ENCODE peak calls at places on chromosomes 11 and 22, in four cellular contexts. L is psoas muscle, G is left ventricle myocardium inferior, Z is mucosa of descending colon. X is an unnamed sample.
A peak's percentile ranks its signal among the peaks of the same experiment; 100 is the strongest.

GRCh38 chr11:33329705-33330329 is 72.6 kb downstream of the HIPK3 start:
- DNase-seq in L (no peak), G (no peak), Z (peak; percentile 62), X (peak; percentile 82)

GRCh38 chr11:42494459-42494858 is 817.3 kb upstream of the API5 start:
- DNase-seq in L (no peak), G (no peak), Z (no peak), X (no peak)

GRCh38 chr22:28029201-28029948 is 110.3 kb upstream of the PITPNB start:
- DNase-seq in L (peak; percentile 63), G (peak; percentile 45), Z (peak; percentile 36), X (peak; percentile 56)

GRCh38 chr11:121634889-121635288 is 182.1 kb upstream of the SORL1-AS1 start:
- DNase-seq in L (no peak), G (no peak), Z (no peak), X (peak; percentile 85)

GRCh38 chr11:36452231-36452630 is 57.8 kb downstream of the TRAF6 start:
- DNase-seq in L (no peak), G (no peak), Z (no peak), X (peak; percentile 74)

GRCh38 chr22:23180893-23181762 is 819 bp downstream of the BCR start:
- DNase-seq in L (no peak), G (peak; percentile 22), Z (no peak), X (peak; percentile 30)

GRCh38 chr11:25769287-25769686 is 562.6 kb upstream of the ANO3 start:
- DNase-seq in L (no peak), G (no peak), Z (no peak), X (no peak)

GRCh38 chr11:92826136-92826535 is 143.3 kb upstream of the MTNR1B start:
- DNase-seq in L (no peak), G (no peak), Z (no peak), X (peak; percentile 5)

GRCh38 chr11:2911088-2912037 is 17.9 kb downstream of the PHLDA2 start:
- DNase-seq in L (no peak), G (no peak), Z (peak; percentile 47), X (no peak)

GRCh38 chr11:108669711-108670110 is 4.8 kb downstream of the DDX10 start:
- DNase-seq in L (no peak), G (no peak), Z (no peak), X (no peak)

GRCh38 chr11:92707173-92707619 is 262.3 kb upstream of the MTNR1B start:
- DNase-seq in L (peak; percentile 64), G (no peak), Z (no peak), X (peak; percentile 6)

GRCh38 chr11:10255388-10256125 is 38.5 kb downstream of the SBF2 start:
- DNase-seq in L (no peak), G (no peak), Z (no peak), X (no peak)

GRCh38 chr11:131999084-131999483 is 628.7 kb downstream of the NTM start:
- DNase-seq in L (no peak), G (no peak), Z (no peak), X (no peak)

GRCh38 chr22:22593964-22594656 is 35.0 kb upstream of the PRAME start:
- DNase-seq in L (no peak), G (no peak), Z (peak; percentile 60), X (peak; percentile 68)

GRCh38 chr11:12717851-12718291 is 43.6 kb downstream of the TEAD1 start:
- DNase-seq in L (no peak), G (no peak), Z (no peak), X (no peak)

GRCh38 chr11:90171359-90171758 is 36.9 kb downstream of the NAALAD2 start:
- DNase-seq in L (no peak), G (no peak), Z (no peak), X (no peak)

GRCh38 chr11:87368876-87369480 is 331.2 kb downstream of the TMEM135 start:
- DNase-seq in L (no peak), G (no peak), Z (no peak), X (peak; percentile 28)

GRCh38 chr11:63762662-63763505 is 5.7 kb downstream of the ZFTA start:
- DNase-seq in L (peak; percentile 72), G (peak; percentile 47), Z (peak; percentile 41), X (peak; percentile 71)

GRCh38 chr11:18650859-18651557 is 16.9 kb upstream of the SPTY2D1 start:
- DNase-seq in L (no peak), G (no peak), Z (peak; percentile 75), X (no peak)

GRCh38 chr11:1656061-1656441 is 26.5 kb downstream of the KRTAP5-5 start:
- DNase-seq in L (no peak), G (no peak), Z (no peak), X (no peak)

GRCh38 chr11:75280227-75280671 is 39.7 kb downstream of the TPBGL start:
- DNase-seq in L (peak; percentile 79), G (peak; percentile 75), Z (peak; percentile 88), X (peak; percentile 78)

GRCh38 chr11:115961168-115962003 is 457.2 kb upstream of the CADM1 start:
- DNase-seq in L (no peak), G (no peak), Z (no peak), X (no peak)

GRCh38 chr11:59135648-59136461 is 6.8 kb upstream of the FAM111A start:
- DNase-seq in L (peak; percentile 87), G (peak; percentile 81), Z (peak; percentile 92), X (peak; percentile 80)

GRCh38 chr11:118886681-118887111 is 3.0 kb downstream of the CXCR5 start:
- DNase-seq in L (peak; percentile 26), G (no peak), Z (no peak), X (no peak)

GRCh38 chr11:118885319-118885718 is 1.6 kb downstream of the CXCR5 start:
- DNase-seq in L (peak; percentile 42), G (no peak), Z (no peak), X (no peak)

GRCh38 chr11:118888398-118888797 is 4.7 kb downstream of the CXCR5 start:
- DNase-seq in L (no peak), G (no peak), Z (no peak), X (no peak)

GRCh38 chr11:118885831-118886571 is 2.3 kb downstream of the CXCR5 start:
- DNase-seq in L (no peak), G (no peak), Z (no peak), X (no peak)

GRCh38 chr11:118887219-118887618 is 3.5 kb downstream of the CXCR5 start:
- DNase-seq in L (no peak), G (no peak), Z (no peak), X (no peak)
- H3K4me3 ChIP-seq in L (no peak overlapping the region), G (no peak overlapping the region), Z (no peak overlapping the region), X (no peak overlapping the region)

GRCh38 chr11:127677813-127678212 is 677.2 kb upstream of the KIRREL3 start:
- DNase-seq in L (no peak), G (no peak), Z (no peak), X (no peak)
- H3K9me3 ChIP-seq in L (no peaks in the 10 kb centered on the region), G (no peaks in the 10 kb centered on the region), Z (no peaks in the 10 kb centered on the region), X (no peaks in the 10 kb centered on the region)

DNA sequence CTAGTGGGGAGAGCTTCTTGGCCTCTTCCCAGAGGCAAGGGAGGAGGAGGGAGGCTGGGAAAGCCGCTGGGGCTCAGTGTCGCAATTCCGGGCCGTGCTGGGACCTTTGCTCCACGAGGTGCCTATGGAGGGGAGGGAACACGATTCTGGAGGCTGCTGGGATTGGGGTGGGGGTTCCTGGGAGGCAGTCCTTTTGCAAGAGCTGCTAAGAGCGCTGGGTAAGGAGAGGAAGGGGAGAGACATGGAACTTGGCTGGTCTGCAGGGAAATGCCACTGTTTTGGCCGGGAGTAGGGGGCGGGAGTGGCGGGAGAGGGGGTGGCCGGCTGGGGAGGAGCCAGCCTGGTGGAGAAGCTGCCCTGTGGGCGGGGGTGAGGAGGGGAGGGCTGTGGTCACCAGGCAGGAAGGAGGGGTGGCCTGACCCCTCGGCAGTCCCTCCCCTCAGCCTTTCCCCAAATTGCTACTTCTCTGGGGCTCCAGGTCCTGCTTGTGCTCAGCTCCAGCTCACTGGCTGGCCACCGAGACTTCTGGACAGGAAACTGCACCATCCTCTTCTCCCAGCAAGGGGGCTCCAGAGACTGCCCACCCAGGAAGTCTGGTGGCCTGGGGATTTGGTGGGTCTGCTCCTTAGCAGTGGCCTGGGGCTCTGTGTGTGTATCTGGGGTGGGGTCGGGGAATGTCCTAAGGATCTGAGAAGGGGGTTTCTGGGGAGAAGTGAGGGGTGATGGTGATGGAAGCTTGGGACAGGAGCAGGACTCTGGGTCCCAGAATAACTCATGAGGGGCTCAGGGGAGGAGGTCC is at the start of gene NR1H3:
- DNase-seq in L (peak; percentile 93), G (peak; percentile 86), Z (peak; percentile 72), X (peak; percentile 96)
- TF ChIP-seq CTCF in L (peak; percentile 52), G (peak; percentile 70), Z (peak; percentile 26), X (peak; percentile 65)

GRCh38 chr11:96103102-96103501 is 179.2 kb upstream of the MTMR2 start:
- DNase-seq in L (no peak), G (no peak), Z (no peak), X (no peak)

GRCh38 chr11:96103721-96104120 is 179.8 kb upstream of the MTMR2 start:
- DNase-seq in L (no peak), G (no peak), Z (no peak), X (no peak)

GRCh38 chr11:96105197-96105895 is 181.4 kb upstream of the MTMR2 start:
- DNase-seq in L (no peak), G (no peak), Z (no peak), X (no peak)

GRCh38 chr11:96101146-96101545 is 177.2 kb upstream of the MTMR2 start:
- DNase-seq in L (no peak), G (no peak), Z (no peak), X (peak; percentile 45)

GRCh38 chr11:96102664-96103068 is 178.8 kb upstream of the MTMR2 start:
- DNase-seq in L (no peak), G (no peak), Z (no peak), X (peak; percentile 66)
- H3K4me3 ChIP-seq in L (no peak overlapping the region), G (no peak overlapping the region), Z (no peak overlapping the region), X (no peak overlapping the region)

GRCh38 chr22:49568751-49569285 is 258.9 kb downstream of the BRD1 start:
- DNase-seq in L (peak; percentile 23), G (no peak), Z (no peak), X (no peak)
- H3K9me3 ChIP-seq in L (no peaks in the 10 kb centered on the region), G (no peaks in the 10 kb centered on the region), Z (no peaks in the 10 kb centered on the region), X (no peaks in the 10 kb centered on the region)

GRCh38 chr22:44668190-44668885 is 33.7 kb upstream of the PRR5 start:
- DNase-seq in L (peak; percentile 53), G (no peak), Z (no peak), X (peak; percentile 24)
- TF ChIP-seq CTCF in L (no peak), G (no peak), Z (no peak), X (no peak)

GRCh38 chr22:36369004-36369921 is 18.5 kb downstream of the MYH9 start:
- DNase-seq in L (no peak), G (no peak), Z (no peak), X (no peak)
- H3K4me3 ChIP-seq in L (no peak overlapping the region), G (peak overlapping the region; percentile 58), Z (no peak overlapping the region), X (no peak overlapping the region)

GRCh38 chr11:107050126-107050525 is 31.9 kb upstream of the GUCY1A2 start:
- DNase-seq in L (no peak), G (no peak), Z (no peak), X (no peak)
- H3K9me3 ChIP-seq in L (no peaks in the 10 kb centered on the region), G (peaks cover 33% of the 10 kb centered on the region), Z (peaks cover 29% of the 10 kb centered on the region), X (no peaks in the 10 kb centered on the region)

GRCh38 chr22:37019309-37020191 is at the start of the genes MPST and TST:
- DNase-seq in L (peak; percentile 91), G (peak; percentile 83), Z (peak; percentile 79), X (peak; percentile 77)
- TF ChIP-seq CTCF in L (peak; percentile 52), G (peak; percentile 33), Z (no peak), X (no peak)

X was measured in cardiac muscle cell.